ENCODE peak calls at places on chromosomes 11 and 22, in five cellular contexts. Y is dermis blood vessel endothelial cell; E is stimulated activated CD4-positive, alpha-beta T cell treated with anti-CD3 and anti-CD28 coated beads, Interleukin-4, amount 100 ng/mL, for 24 hours; R is DMS 273 treated with DMSO at 0.1 percent for 48 hours; N is hepatocyte. C is an unnamed sample.

GRCh38 chr22:32644252-32645100 is 157.0 kb upstream of the TIMP3 start:
- DNase-seq in N (peak; percentile 69), Y (peak; percentile 63), E (peak; percentile 21), R (no peak), C (no peak)

GRCh38 chr22:30314918-30315317 is 11.8 kb downstream of the TBC1D10A start:
- DNase-seq in R (no peak), Y (peak; percentile 60), N (no peak), E (peak; percentile 55), C (no peak)

GRCh38 chr22:30216710-30217109 is 29.8 kb downstream of the LIF start:
- DNase-seq in Y (no peak), N (no peak), R (no peak), E (no peak), C (no peak)

GRCh38 chr22:27879923-27880322 is 39.1 kb downstream of the PITPNB start:
- DNase-seq in N (peak; percentile 50), E (no peak), Y (peak; percentile 71), R (no peak), C (no peak)

GRCh38 chr22:50600541-50600940 is at the start of gene MAPK8IP2:
- DNase-seq in N (peak; percentile 45), R (no peak), Y (no peak), E (no peak), C (no peak)

GRCh38 chr11:125412509-125412908 is 83.6 kb downstream of the FEZ1 start:
- DNase-seq in E (no peak), R (no peak), Y (no peak), N (no peak), C (no peak)

GRCh38 chr22:47850644-47851151 is 1088.2 kb downstream of the TBC1D22A start:
- DNase-seq in Y (no peak), E (no peak), R (peak; percentile 66), N (peak; percentile 28), C (no peak)

GRCh38 chr22:28180804-28181203 is 261.7 kb upstream of the PITPNB start:
- DNase-seq in Y (no peak), N (no peak), R (no peak), E (no peak), C (no peak)

GRCh38 chr11:125410091-125410490 is 86.0 kb downstream of the FEZ1 start:
- DNase-seq in N (peak; percentile 49), R (no peak), Y (no peak), E (no peak), C (no peak)

GRCh38 chr22:40808018-40808841 is 10.9 kb downstream of the SLC25A17 start:
- DNase-seq in E (no peak), Y (peak; percentile 24), R (no peak), N (no peak), C (no peak)

GRCh38 chr11:10314199-10315072 is 9.6 kb downstream of the ADM start:
- DNase-seq in Y (peak; percentile 70), R (peak; percentile 67), N (peak; percentile 48), E (no peak), C (no peak)

GRCh38 chr11:72294566-72295395 is 50.8 kb upstream of the PHOX2A start:
- DNase-seq in N (no peak), R (no peak), Y (no peak), E (no peak), C (no peak)

GRCh38 chr11:14270690-14271542 is 88.1 kb downstream of the RRAS2 start:
- DNase-seq in R (no peak), Y (no peak), N (no peak), E (no peak), C (no peak)

GRCh38 chr11:71309181-71309580 is 56.8 kb upstream of the SHANK2 start:
- DNase-seq in E (no peak), R (no peak), Y (no peak), N (no peak), C (no peak)

GRCh38 chr22:48368975-48369525 is 1458.6 kb downstream of the BRD1 start:
- DNase-seq in Y (no peak), R (no peak), N (no peak), E (no peak), C (no peak)

GRCh38 chr11:110907629-110908028 is 195.4 kb upstream of the ARHGAP20 start:
- DNase-seq in R (peak; percentile 3), E (no peak), Y (no peak), N (peak; percentile 13), C (peak; percentile 60)

GRCh38 chr11:111843659-111844058 is 27.7 kb downstream of the ALG9 start:
- DNase-seq in R (no peak), N (no peak), Y (no peak), E (no peak), C (no peak)

GRCh38 chr22:28012811-28013460 is 93.9 kb upstream of the PITPNB start:
- DNase-seq in E (no peak), N (no peak), R (no peak), Y (no peak), C (no peak)

GRCh38 chr11:78850078-78850477 is 275.4 kb upstream of the NARS2 start:
- DNase-seq in Y (no peak), E (no peak), N (no peak), R (no peak), C (no peak)

GRCh38 chr22:27754247-27754887 is 47.2 kb downstream of the MN1 start:
- DNase-seq in Y (no peak), E (no peak), R (no peak), N (no peak), C (no peak)

C was measured in left lung.